ENCODE peak calls at places on chromosomes 12 and 14, in nine cellular contexts. O, H, G, K, U, E, D, C and Y are unnamed samples.

GRCh38 chr14:68978550-68978911 is 571 bp downstream of the ACTN1 start:
- DNase-seq in K (peak), E (no peak), H (no peak), D (peak), U (peak), G (peak), C (no peak), O (peak), Y (no peak)

GRCh38 chr12:69972136-69972535 is 147.1 kb downstream of the MYRFL start:
- DNase-seq in H (no peak), G (no peak), C (no peak), O (no peak), K (no peak), D (no peak), E (no peak), U (no peak), Y (no peak)

GRCh38 chr12:105318651-105319483 is 11.6 kb upstream of the C12orf75 start:
- DNase-seq in K (no peak), O (no peak), H (no peak), C (no peak), U (no peak), D (no peak), G (no peak), E (no peak), Y (no peak)

GRCh38 chr14:21098134-21098891 is at the start of gene ZNF219:
- DNase-seq in E (peak), U (peak), K (peak), O (peak), H (no peak), C (no peak), G (peak), D (peak), Y (peak)

GRCh38 chr12:19542606-19543005 is 103.3 kb downstream of the AEBP2 start:
- DNase-seq in U (no peak), O (no peak), H (no peak), C (no peak), K (no peak), E (no peak), D (no peak), G (no peak), Y (no peak)

GRCh38 chr14:77025744-77026165 is 2.8 kb downstream of the IRF2BPL start:
- DNase-seq in U (no peak), D (peak), K (no peak), E (no peak), H (no peak), O (no peak), G (no peak), C (no peak), Y (no peak)

GRCh38 chr12:72511493-72511892 is 239.3 kb downstream of the TRHDE start:
- DNase-seq in E (no peak), G (no peak), K (no peak), D (no peak), C (no peak), O (no peak), H (no peak), U (no peak), Y (no peak)

GRCh38 chr14:93049295-93049694 is 66.4 kb downstream of the ITPK1 start:
- DNase-seq in O (no peak), H (no peak), U (no peak), G (no peak), D (no peak), E (no peak), C (no peak), K (no peak), Y (no peak)

GRCh38 chr12:52207106-52207505 is 15.3 kb upstream of the KRT80 start:
- DNase-seq in D (peak), K (no peak), H (no peak), E (no peak), O (no peak), U (peak), G (no peak), C (no peak), Y (peak)

GRCh38 chr12:68631177-68631576 is 20.5 kb downstream of the RAP1B start:
- DNase-seq in H (no peak), E (no peak), C (no peak), K (no peak), G (no peak), D (no peak), O (no peak), U (no peak), Y (no peak)

GRCh38 chr12:42679402-42679801 is 89.9 kb upstream of the PRICKLE1 start:
- DNase-seq in C (no peak), G (no peak), E (no peak), K (no peak), U (no peak), O (no peak), D (no peak), H (no peak), Y (no peak)

GRCh38 chr12:130145731-130146130 is 16.5 kb upstream of the FZD10 start:
- DNase-seq in H (no peak), D (no peak), E (no peak), C (no peak), G (no peak), U (no peak), O (no peak), K (no peak), Y (no peak)

GRCh38 chr14:55127491-55127951 is 1.5 kb upstream of the LGALS3 start:
- DNase-seq in H (no peak), D (no peak), U (no peak), C (no peak), E (no peak), K (no peak), O (no peak), G (no peak), Y (no peak)

GRCh38 chr12:45726594-45727300 is 2.8 kb upstream of the ARID2 start:
- DNase-seq in K (peak), C (no peak), G (peak), D (peak), H (no peak), U (peak), E (peak), O (no peak), Y (peak)

GRCh38 chr14:105163040-105163742 is 5.4 kb downstream of the JAG2 start:
- DNase-seq in K (no peak), D (no peak), U (no peak), C (no peak), G (no peak), O (no peak), H (no peak), E (no peak), Y (no peak)

GRCh38 chr14:55433880-55434804 is 6.3 kb downstream of the TBPL2 start:
- DNase-seq in G (no peak), U (no peak), O (peak), C (no peak), K (no peak), D (no peak), H (no peak), E (no peak), Y (no peak)

GRCh38 chr12:57781241-57781640 is 1.3 kb upstream of the TSFM start:
- DNase-seq in C (no peak), H (no peak), D (no peak), O (no peak), K (no peak), G (no peak), E (no peak), U (no peak), Y (no peak)

GRCh38 chr12:109047081-109047805 is 5.1 kb upstream of the USP30 start:
- DNase-seq in O (no peak), K (no peak), E (no peak), D (no peak), C (no peak), H (no peak), G (no peak), U (no peak), Y (no peak)

GRCh38 chr12:84497819-84498218 is 414.8 kb downstream of the SLC6A15 start:
- DNase-seq in D (no peak), G (no peak), U (no peak), K (no peak), E (no peak), O (no peak), H (no peak), C (no peak), Y (no peak)

GRCh38 chr14:21071225-21072041 is 1.3 kb downstream of the ARHGEF40 start:
- DNase-seq in K (peak), E (peak), G (peak), H (peak), D (peak), U (peak), C (peak), O (peak), Y (no peak)

GRCh38 chr14:54881761-54882401 is 20.7 kb downstream of the GCH1 start:
- DNase-seq in G (no peak), O (no peak), H (no peak), U (no peak), K (no peak), D (no peak), C (no peak), E (no peak), Y (no peak)

GRCh38 chr12:93964936-93965335 is 183.4 kb upstream of the PLXNC1 start:
- DNase-seq in U (no peak), H (no peak), O (no peak), E (no peak), K (no peak), D (no peak), G (no peak), C (no peak), Y (no peak)

GRCh38 chr12:18799561-18799960 is 61.6 kb downstream of the CAPZA3 start:
- DNase-seq in K (no peak), O (no peak), C (no peak), G (no peak), E (no peak), H (no peak), D (no peak), U (no peak), Y (no peak)

GRCh38 chr12:52295663-52296062 is 4.3 kb upstream of the KRT81 start:
- DNase-seq in G (no peak), H (no peak), K (no peak), O (no peak), E (no peak), C (no peak), U (no peak), D (no peak), Y (no peak)

GRCh38 chr12:86658303-86658702 is 402.1 kb upstream of the MGAT4C start:
- DNase-seq in O (no peak), G (no peak), E (no peak), H (no peak), D (no peak), U (no peak), K (no peak), C (no peak), Y (no peak)

GRCh38 chr14:104148433-104149277 is 10.3 kb downstream of the KIF26A start:
- DNase-seq in E (no peak), U (no peak), O (no peak), C (no peak), G (peak), K (no peak), D (peak), H (no peak), Y (no peak)

GRCh38 chr14:105926415-105927093 is 400.2 kb downstream of the TMEM121 start:
- DNase-seq in H (no peak), O (no peak), G (peak), D (peak), U (peak), K (no peak), E (no peak), C (no peak), Y (peak)

GRCh38 chr12:585062-586061 is 77.9 kb downstream of the NINJ2 start:
- DNase-seq in U (no peak), G (no peak), C (no peak), D (no peak), O (no peak), K (no peak), E (no peak), H (no peak), Y (no peak)

GRCh38 chr14:52305014-52305413 is 9.1 kb upstream of the PTGER2 start:
- DNase-seq in O (no peak), K (no peak), E (no peak), U (no peak), H (no peak), D (no peak), G (no peak), C (no peak), Y (no peak)

GRCh38 chr12:27619308-27619707 is 76.9 kb upstream of the REP15 start:
- DNase-seq in H (no peak), U (no peak), O (no peak), G (no peak), C (peak), E (no peak), K (no peak), D (no peak), Y (no peak)

GRCh38 chr14:93056166-93056839 is 59.4 kb downstream of the ITPK1 start:
- DNase-seq in G (no peak), K (no peak), H (no peak), C (no peak), U (no peak), O (peak), D (no peak), E (no peak), Y (peak)

GRCh38 chr12:88291498-88292131 is 149.5 kb downstream of the TMTC3 start:
- DNase-seq in D (no peak), U (no peak), K (no peak), G (no peak), H (no peak), O (no peak), E (no peak), C (no peak), Y (no peak)

GRCh38 chr14:103652806-103653205 is 23.8 kb downstream of the KLC1 start:
- DNase-seq in C (no peak), U (no peak), G (no peak), E (no peak), O (no peak), K (no peak), H (no peak), D (no peak), Y (no peak)

GRCh38 chr14:100747021-100747586 is 20.4 kb downstream of the DLK1 start:
- DNase-seq in U (no peak), K (no peak), G (peak), C (no peak), H (no peak), O (no peak), D (peak), E (no peak), Y (peak)